ENCODE peak calls at places on chromosomes 11 and 22, in seven cellular contexts. One of them, this sample, is unnamed.

GRCh38 chr11:12248330-12248729 is 129.0 kb upstream of the PARVA start:
- DNase-seq in M059J: no peak
- DNase-seq in mesothelial cell of epicardium: peak; percentile 54
- DNase-seq in H1: no peak
- DNase-seq in mucosa of gallbladder: peak; percentile 89
- DNase-seq in dorsolateral prefrontal cortex: no peak
- DNase-seq in transverse colon: peak; percentile 92
- DNase-seq in this sample: no peak

GRCh38 chr11:37409124-37409523 is 811.1 kb upstream of the RAG2 start:
- DNase-seq in M059J: peak; percentile 31
- DNase-seq in mesothelial cell of epicardium: no peak
- DNase-seq in H1: no peak
- DNase-seq in mucosa of gallbladder: no peak
- DNase-seq in dorsolateral prefrontal cortex: no peak
- DNase-seq in transverse colon: no peak
- DNase-seq in this sample: no peak

GRCh38 chr22:47457509-47458300 is 695.3 kb downstream of the TBC1D22A start:
- DNase-seq in M059J: no peak
- DNase-seq in mesothelial cell of epicardium: no peak
- DNase-seq in H1: no peak
- DNase-seq in mucosa of gallbladder: no peak
- DNase-seq in dorsolateral prefrontal cortex: no peak
- DNase-seq in transverse colon: no peak
- DNase-seq in this sample: no peak

GRCh38 chr22:23083315-23084021 is 13.1 kb downstream of the GNAZ start:
- DNase-seq in M059J: no peak
- DNase-seq in mesothelial cell of epicardium: no peak
- DNase-seq in H1: no peak
- DNase-seq in mucosa of gallbladder: no peak
- DNase-seq in dorsolateral prefrontal cortex: no peak
- DNase-seq in transverse colon: no peak
- DNase-seq in this sample: no peak

GRCh38 chr22:21828268-21828638 is 39.2 kb downstream of the MAPK1 start:
- DNase-seq in M059J: no peak
- DNase-seq in mesothelial cell of epicardium: no peak
- DNase-seq in H1: no peak
- DNase-seq in mucosa of gallbladder: no peak
- DNase-seq in dorsolateral prefrontal cortex: no peak
- DNase-seq in transverse colon: no peak
- DNase-seq in this sample: no peak

GRCh38 chr11:1482581-1483444 is 3.8 kb downstream of the MOB2 start:
- DNase-seq in M059J: no peak
- DNase-seq in mesothelial cell of epicardium: no peak
- DNase-seq in H1: no peak
- DNase-seq in mucosa of gallbladder: no peak
- DNase-seq in dorsolateral prefrontal cortex: no peak
- DNase-seq in transverse colon: no peak
- DNase-seq in this sample: no peak

GRCh38 chr22:20354238-20354975 is 34.5 kb upstream of the DGCR6L start:
- DNase-seq in M059J: no peak
- DNase-seq in mesothelial cell of epicardium: no peak
- DNase-seq in H1: peak; percentile 20
- DNase-seq in mucosa of gallbladder: no peak
- DNase-seq in dorsolateral prefrontal cortex: no peak
- DNase-seq in transverse colon: no peak
- DNase-seq in this sample: no peak

GRCh38 chr11:76793391-76793811 is 10.2 kb downstream of the TSKU start:
- DNase-seq in M059J: no peak
- DNase-seq in mesothelial cell of epicardium: no peak
- DNase-seq in H1: no peak
- DNase-seq in mucosa of gallbladder: no peak
- DNase-seq in dorsolateral prefrontal cortex: no peak
- DNase-seq in transverse colon: no peak
- DNase-seq in this sample: peak; percentile 92

GRCh38 chr22:22203048-22203971 is 41.3 kb upstream of the VPREB1 start:
- DNase-seq in M059J: no peak
- DNase-seq in mesothelial cell of epicardium: no peak
- DNase-seq in H1: no peak
- DNase-seq in mucosa of gallbladder: no peak
- DNase-seq in dorsolateral prefrontal cortex: no peak
- DNase-seq in transverse colon: no peak
- DNase-seq in this sample: no peak

GRCh38 chr11:84800755-84801346 is 826.3 kb downstream of the DLG2 start:
- DNase-seq in M059J: peak; percentile 29
- DNase-seq in mesothelial cell of epicardium: no peak
- DNase-seq in H1: no peak
- DNase-seq in mucosa of gallbladder: no peak
- DNase-seq in dorsolateral prefrontal cortex: no peak
- DNase-seq in transverse colon: no peak
- DNase-seq in this sample: peak; percentile 64

GRCh38 chr11:119380816-119381185 is 689 bp downstream of the USP2 start:
- DNase-seq in M059J: no peak
- DNase-seq in mesothelial cell of epicardium: no peak
- DNase-seq in H1: peak; percentile 64
- DNase-seq in mucosa of gallbladder: no peak
- DNase-seq in dorsolateral prefrontal cortex: no peak
- DNase-seq in transverse colon: no peak
- DNase-seq in this sample: peak; percentile 47

GRCh38 chr22:38097557-38098409 is 12.7 kb downstream of the BAIAP2L2 start:
- DNase-seq in M059J: no peak
- DNase-seq in mesothelial cell of epicardium: no peak
- DNase-seq in H1: peak; percentile 91
- DNase-seq in mucosa of gallbladder: no peak
- DNase-seq in dorsolateral prefrontal cortex: no peak
- DNase-seq in transverse colon: no peak
- DNase-seq in this sample: no peak

GRCh38 chr11:1747753-1748466 is 2.5 kb downstream of the IFITM10 start:
- DNase-seq in M059J: no peak
- DNase-seq in mesothelial cell of epicardium: no peak
- DNase-seq in H1: no peak
- DNase-seq in mucosa of gallbladder: no peak
- DNase-seq in dorsolateral prefrontal cortex: peak; percentile 89
- DNase-seq in transverse colon: no peak
- DNase-seq in this sample: no peak

GRCh38 chr11:44256673-44257291 is 53.2 kb downstream of the ALX4 start:
- DNase-seq in M059J: peak; percentile 9
- DNase-seq in mesothelial cell of epicardium: no peak
- DNase-seq in H1: no peak
- DNase-seq in mucosa of gallbladder: no peak
- DNase-seq in dorsolateral prefrontal cortex: peak; percentile 19
- DNase-seq in transverse colon: no peak
- DNase-seq in this sample: no peak

GRCh38 chr11:72333657-72334056 is 89.7 kb upstream of the PHOX2A start:
- DNase-seq in M059J: no peak
- DNase-seq in mesothelial cell of epicardium: no peak
- DNase-seq in H1: peak; percentile 66
- DNase-seq in mucosa of gallbladder: no peak
- DNase-seq in dorsolateral prefrontal cortex: no peak
- DNase-seq in transverse colon: no peak
- DNase-seq in this sample: no peak

GRCh38 chr11:2188745-2189144 is 17.1 kb upstream of the TH start:
- DNase-seq in M059J: no peak
- DNase-seq in mesothelial cell of epicardium: no peak
- DNase-seq in H1: no peak
- DNase-seq in mucosa of gallbladder: no peak
- DNase-seq in dorsolateral prefrontal cortex: no peak
- DNase-seq in transverse colon: no peak
- DNase-seq in this sample: no peak

GRCh38 chr11:26976389-26976788 is 17.5 kb upstream of the FIBIN start:
- DNase-seq in M059J: peak; percentile 55
- DNase-seq in mesothelial cell of epicardium: no peak
- DNase-seq in H1: no peak
- DNase-seq in mucosa of gallbladder: no peak
- DNase-seq in dorsolateral prefrontal cortex: no peak
- DNase-seq in transverse colon: no peak
- DNase-seq in this sample: no peak

GRCh38 chr11:15341587-15341986 is 226.9 kb downstream of the INSC start:
- DNase-seq in M059J: no peak
- DNase-seq in mesothelial cell of epicardium: no peak
- DNase-seq in H1: no peak
- DNase-seq in mucosa of gallbladder: no peak
- DNase-seq in dorsolateral prefrontal cortex: no peak
- DNase-seq in transverse colon: no peak
- DNase-seq in this sample: no peak

GRCh38 chr11:126477526-126478275 is 122.2 kb downstream of the ST3GAL4 start:
- DNase-seq in M059J: no peak
- DNase-seq in mesothelial cell of epicardium: no peak
- DNase-seq in H1: no peak
- DNase-seq in mucosa of gallbladder: no peak
- DNase-seq in dorsolateral prefrontal cortex: no peak
- DNase-seq in transverse colon: no peak
- DNase-seq in this sample: no peak

GRCh38 chr11:106276126-106276525 is 198.7 kb downstream of the AASDHPPT start:
- DNase-seq in M059J: no peak
- DNase-seq in mesothelial cell of epicardium: no peak
- DNase-seq in H1: no peak
- DNase-seq in mucosa of gallbladder: no peak
- DNase-seq in dorsolateral prefrontal cortex: no peak
- DNase-seq in transverse colon: no peak
- DNase-seq in this sample: no peak

GRCh38 chr22:38623357-38623756 is 32.8 kb downstream of the FAM227A start:
- DNase-seq in M059J: peak; percentile 16
- DNase-seq in mesothelial cell of epicardium: no peak
- DNase-seq in H1: no peak
- DNase-seq in mucosa of gallbladder: no peak
- DNase-seq in dorsolateral prefrontal cortex: no peak
- DNase-seq in transverse colon: no peak
- DNase-seq in this sample: no peak

GRCh38 chr22:38494939-38495338 is 11.2 kb downstream of the DDX17 start:
- DNase-seq in M059J: no peak
- DNase-seq in mesothelial cell of epicardium: no peak
- DNase-seq in H1: no peak
- DNase-seq in mucosa of gallbladder: no peak
- DNase-seq in dorsolateral prefrontal cortex: no peak
- DNase-seq in transverse colon: no peak
- DNase-seq in this sample: no peak

GRCh38 chr11:76783294-76783900 is at the start of gene TSKU:
- DNase-seq in M059J: no peak
- DNase-seq in mesothelial cell of epicardium: peak; percentile 77
- DNase-seq in H1: peak; percentile 92
- DNase-seq in mucosa of gallbladder: no peak
- DNase-seq in dorsolateral prefrontal cortex: no peak
- DNase-seq in transverse colon: no peak
- DNase-seq in this sample: no peak

GRCh38 chr22:41367680-41368542 is 13.8 kb upstream of the TEF start:
- DNase-seq in M059J: no peak
- DNase-seq in mesothelial cell of epicardium: no peak
- DNase-seq in H1: no peak
- DNase-seq in mucosa of gallbladder: peak; percentile 33
- DNase-seq in dorsolateral prefrontal cortex: peak; percentile 76
- DNase-seq in transverse colon: peak; percentile 30
- DNase-seq in this sample: no peak

GRCh38 chr11:126863294-126863997 is 137.1 kb downstream of the KIRREL3 start:
- DNase-seq in M059J: no peak
- DNase-seq in mesothelial cell of epicardium: no peak
- DNase-seq in H1: no peak
- DNase-seq in mucosa of gallbladder: no peak
- DNase-seq in dorsolateral prefrontal cortex: no peak
- DNase-seq in transverse colon: no peak
- DNase-seq in this sample: no peak

GRCh38 chr11:120098503-120099054 is 39.3 kb downstream of the TRIM29 start:
- DNase-seq in M059J: no peak
- DNase-seq in mesothelial cell of epicardium: no peak
- DNase-seq in H1: no peak
- DNase-seq in mucosa of gallbladder: no peak
- DNase-seq in dorsolateral prefrontal cortex: no peak
- DNase-seq in transverse colon: no peak
- DNase-seq in this sample: no peak

GRCh38 chr11:377883-378500 is 8.7 kb downstream of the B4GALNT4 start:
- DNase-seq in M059J: no peak
- DNase-seq in mesothelial cell of epicardium: no peak
- DNase-seq in H1: no peak
- DNase-seq in mucosa of gallbladder: no peak
- DNase-seq in dorsolateral prefrontal cortex: no peak
- DNase-seq in transverse colon: no peak
- DNase-seq in this sample: no peak

GRCh38 chr11:33515347-33515746 is 185.3 kb downstream of the C11orf91 start:
- DNase-seq in M059J: peak; percentile 22
- DNase-seq in mesothelial cell of epicardium: no peak
- DNase-seq in H1: no peak
- DNase-seq in mucosa of gallbladder: no peak
- DNase-seq in dorsolateral prefrontal cortex: no peak
- DNase-seq in transverse colon: no peak
- DNase-seq in this sample: no peak

GRCh38 chr11:94139421-94139820 is 10.8 kb downstream of the PANX1 start:
- DNase-seq in M059J: peak; percentile 69
- DNase-seq in mesothelial cell of epicardium: no peak
- DNase-seq in H1: no peak
- DNase-seq in mucosa of gallbladder: no peak
- DNase-seq in dorsolateral prefrontal cortex: no peak
- DNase-seq in transverse colon: no peak
- DNase-seq in this sample: no peak

GRCh38 chr22:30806391-30806861 is 111.8 kb downstream of the OSBP2 start:
- DNase-seq in M059J: peak; percentile 90
- DNase-seq in mesothelial cell of epicardium: no peak
- DNase-seq in H1: peak; percentile 52
- DNase-seq in mucosa of gallbladder: no peak
- DNase-seq in dorsolateral prefrontal cortex: no peak
- DNase-seq in transverse colon: no peak
- DNase-seq in this sample: no peak

GRCh38 chr11:27722117-27722844 is 22.0 kb upstream of the BDNF start:
- DNase-seq in M059J: peak; percentile 82
- DNase-seq in mesothelial cell of epicardium: no peak
- DNase-seq in H1: peak; percentile 81
- DNase-seq in mucosa of gallbladder: no peak
- DNase-seq in dorsolateral prefrontal cortex: peak; percentile 34
- DNase-seq in transverse colon: peak; percentile 7
- DNase-seq in this sample: no peak

GRCh38 chr11:76694664-76695063 is 24.1 kb upstream of the LRRC32 start:
- DNase-seq in M059J: peak; percentile 85
- DNase-seq in mesothelial cell of epicardium: no peak
- DNase-seq in H1: no peak
- DNase-seq in mucosa of gallbladder: no peak
- DNase-seq in dorsolateral prefrontal cortex: no peak
- DNase-seq in transverse colon: no peak
- DNase-seq in this sample: no peak

GRCh38 chr11:71207996-71208774 is 44.2 kb downstream of the SHANK2 start:
- DNase-seq in M059J: no peak
- DNase-seq in mesothelial cell of epicardium: no peak
- DNase-seq in H1: no peak
- DNase-seq in mucosa of gallbladder: no peak
- DNase-seq in dorsolateral prefrontal cortex: no peak
- DNase-seq in transverse colon: no peak
- DNase-seq in this sample: no peak

GRCh38 chr11:46363031-46363407 is 15.8 kb downstream of the DGKZ start:
- DNase-seq in M059J: peak; percentile 97
- DNase-seq in mesothelial cell of epicardium: no peak
- DNase-seq in H1: no peak
- DNase-seq in mucosa of gallbladder: peak; percentile 68
- DNase-seq in dorsolateral prefrontal cortex: no peak
- DNase-seq in transverse colon: no peak
- DNase-seq in this sample: no peak

GRCh38 chr11:43686207-43686606 is 5.7 kb downstream of the HSD17B12 start:
- DNase-seq in M059J: no peak
- DNase-seq in mesothelial cell of epicardium: no peak
- DNase-seq in H1: no peak
- DNase-seq in mucosa of gallbladder: no peak
- DNase-seq in dorsolateral prefrontal cortex: no peak
- DNase-seq in transverse colon: no peak
- DNase-seq in this sample: no peak

This sample was measured in HAP-1.